ENCODE peak calls at places on chromosomes 7 and 10, in ten cellular contexts. F is heart right ventricle; O is glutamatergic neuron; H is activated T-cell treated with anti-CD3 and anti-CD28 coated beads, Interleukin-2, amount 50 U/mL, for 72 hours; C is endothelial cell; P is stimulated activated naive B cell treated with anti-CD40 and anti-IgM and Interleukin-4, amounts not matched to agents 10 μg/mL and 1 μg/mL and 100 μg/mL, for 72 hours; Q is NCI-H446; B is GM23248; V is stimulated activated CD4-positive, alpha-beta T cell treated with anti-CD3 and anti-CD28 coated beads, Interleukin-15, amount 100 ng/mL, for 24 hours; G is prostate gland. N is an unnamed sample.

GRCh38 chr7:28458732-28459131 is 46.4 kb downstream of the CREB5 start:
- DNase-seq in H (no peak), Q (no peak), G (no peak), C (no peak), F (no peak), B (no peak), O (no peak), P (no peak), V (no peak), N (no peak)

GRCh38 chr10:114179148-114179547 is at the start of gene TDRD1:
- DNase-seq in B (no peak), G (no peak), H (no peak), P (no peak), C (no peak), V (no peak), F (peak; percentile 11), O (no peak), Q (no peak), N (no peak)

GRCh38 chr7:141295367-141295895 is 221.6 kb downstream of the TMEM178B start:
- DNase-seq in P (no peak), G (no peak), C (no peak), V (no peak), Q (no peak), H (no peak), F (no peak), B (no peak), O (no peak), N (no peak)

GRCh38 chr7:151729521-151729921 is 147.4 kb downstream of the PRKAG2 start:
- DNase-seq in C (no peak), V (no peak), H (no peak), G (no peak), B (no peak), O (no peak), F (no peak), Q (no peak), P (no peak), N (no peak)

GRCh38 chr7:23462846-23463245 is 7.4 kb downstream of the IGF2BP3 start:
- DNase-seq in O (no peak), H (peak; percentile 8), P (no peak), F (no peak), B (peak; percentile 73), Q (peak; percentile 33), C (peak; percentile 8), V (peak; percentile 15), G (no peak), N (no peak)

GRCh38 chr7:111363099-111363498 is 199.2 kb downstream of the IMMP2L start:
- DNase-seq in Q (no peak), O (no peak), H (no peak), F (no peak), V (no peak), G (no peak), B (peak; percentile 61), C (no peak), P (no peak), N (no peak)

GRCh38 chr7:120931243-120931642 is 19.3 kb upstream of the ING3 start:
- DNase-seq in F (no peak), B (peak; percentile 20), C (no peak), O (no peak), G (no peak), H (no peak), Q (no peak), P (no peak), V (no peak), N (no peak)

GRCh38 chr10:104328636-104328915 is 9.7 kb downstream of the ITPRIP start:
- DNase-seq in Q (no peak), G (no peak), V (no peak), H (no peak), F (no peak), O (peak; percentile 38), B (no peak), P (no peak), C (no peak), N (no peak)

N was measured in mucosa of descending colon.